ENCODE peak calls at places on chromosomes 16 and 17, in four cellular contexts. A is K562, X is HepG2, Z is GM12878. I is an unnamed sample.

GRCh38 chr17:68783861-68784260 is 171.3 kb downstream of the ABCA8 start:
- DNase-seq in X (no peak), A (no peak), Z (no peak), I (no peak)

GRCh38 chr17:75739801-75740200 is 18.5 kb downstream of the ITGB4 start:
- DNase-seq in X (no peak), A (no peak), Z (no peak), I (no peak)

GRCh38 chr17:8120520-8121443 is 2.5 kb upstream of the ALOXE3 start:
- DNase-seq in A (peak), Z (peak), X (no peak), I (peak)

GRCh38 chr17:64006361-64007088 is 8.4 kb downstream of the PRR29 start:
- DNase-seq in A (peak), Z (no peak), X (peak), I (peak)

GRCh38 chr16:1256874-1257322 is 1.0 kb downstream of the TPSD1 start:
- DNase-seq in Z (no peak), X (no peak), A (no peak), I (no peak)

GRCh38 chr17:78665385-78665951 is 88.3 kb upstream of the DNAH17 start:
- DNase-seq in Z (no peak), X (no peak), A (no peak), I (no peak)

GRCh38 chr17:27457731-27458523 is 1.7 kb downstream of the KSR1 start:
- DNase-seq in Z (no peak), A (peak), X (peak), I (no peak)

GRCh38 chr17:72640415-72641165 is 451.9 kb downstream of the SLC39A11 start:
- DNase-seq in Z (no peak), A (no peak), X (no peak), I (no peak)

GRCh38 chr17:60554377-60554788 is 28.3 kb upstream of the APPBP2 start:
- DNase-seq in Z (no peak), A (no peak), X (no peak), I (no peak)

GRCh38 chr16:11224096-11224893 is 31.7 kb downstream of the SOCS1 start:
- DNase-seq in A (peak), Z (peak), X (peak), I (no peak)

GRCh38 chr16:75263963-75264445 is 12.6 kb upstream of the BCAR1 start:
- DNase-seq in A (no peak), Z (no peak), X (no peak), I (no peak)

GRCh38 chr17:15413101-15413750 is 54.2 kb downstream of the CDRT4 start:
- DNase-seq in X (no peak), A (no peak), Z (no peak), I (no peak)

GRCh38 chr16:14473488-14473887 is 156.6 kb downstream of the PARN start:
- DNase-seq in A (no peak), Z (no peak), X (peak), I (no peak)

GRCh38 chr16:17162560-17162959 is 308.2 kb downstream of the XYLT1 start:
- DNase-seq in A (no peak), Z (no peak), X (no peak), I (no peak)

GRCh38 chr17:67145406-67145805 is 99.6 kb downstream of the HELZ start:
- DNase-seq in A (no peak), Z (no peak), X (no peak), I (no peak)

GRCh38 chr17:40445769-40446468 is 2.7 kb downstream of the IGFBP4 start:
- DNase-seq in X (peak), Z (no peak), A (no peak), I (no peak)

GRCh38 chr16:23700509-23700908 is 12.5 kb downstream of the ERN2 start:
- DNase-seq in A (peak), X (no peak), Z (no peak), I (peak)

GRCh38 chr16:88385112-88385594 is 2.4 kb downstream of the ZNF469 start:
- DNase-seq in Z (no peak), A (no peak), X (no peak), I (no peak)

GRCh38 chr16:31298958-31299357 is 39.2 kb downstream of the ITGAM start:
- DNase-seq in X (peak), Z (peak), A (no peak), I (no peak)

GRCh38 chr17:72764632-72765041 is 327.9 kb downstream of the SLC39A11 start:
- DNase-seq in Z (no peak), A (no peak), X (no peak), I (no peak)

GRCh38 chr17:2011421-2012371 is 13.4 kb downstream of the RTN4RL1 start:
- DNase-seq in A (no peak), X (no peak), Z (no peak), I (no peak)

GRCh38 chr17:14205992-14206461 is 30.6 kb downstream of the CDRT15 start:
- DNase-seq in X (no peak), Z (no peak), A (no peak), I (no peak)

GRCh38 chr16:85072947-85073346 is 39.3 kb downstream of the CIBAR2 start:
- DNase-seq in A (no peak), Z (no peak), X (no peak), I (no peak)

GRCh38 chr16:54236761-54237160 is 49.8 kb downstream of the IRX3 start:
- DNase-seq in A (no peak), X (no peak), Z (no peak), I (no peak)

GRCh38 chr16:69621225-69621624 is 55.5 kb downstream of the NFAT5 start:
- DNase-seq in X (no peak), Z (no peak), A (no peak), I (no peak)

GRCh38 chr16:69620564-69620963 is 54.8 kb downstream of the NFAT5 start:
- DNase-seq in Z (no peak), A (no peak), X (no peak), I (no peak)

GRCh38 chr16:69626256-69626655 is 60.5 kb downstream of the NFAT5 start:
- DNase-seq in X (no peak), Z (no peak), A (peak), I (no peak)
- TF ChIP-seq ZNF274 in X (no peak), Z (no peak), A (no peak), I (no peak)

GRCh38 chr17:39357488-39357887 is 43.9 kb downstream of the FBXL20 start:
- DNase-seq in X (no peak), A (no peak), Z (no peak), I (no peak)

GRCh38 chr17:39361064-39361463 is 40.4 kb downstream of the FBXL20 start:
- DNase-seq in X (no peak), Z (no peak), A (no peak), I (no peak)

GRCh38 chr17:39357978-39358377 is 43.4 kb downstream of the FBXL20 start:
- DNase-seq in Z (no peak), X (peak), A (no peak), I (no peak)

GRCh38 chr17:39359994-39360393 is 41.4 kb downstream of the FBXL20 start:
- DNase-seq in X (no peak), Z (no peak), A (no peak), I (no peak)

DNA sequence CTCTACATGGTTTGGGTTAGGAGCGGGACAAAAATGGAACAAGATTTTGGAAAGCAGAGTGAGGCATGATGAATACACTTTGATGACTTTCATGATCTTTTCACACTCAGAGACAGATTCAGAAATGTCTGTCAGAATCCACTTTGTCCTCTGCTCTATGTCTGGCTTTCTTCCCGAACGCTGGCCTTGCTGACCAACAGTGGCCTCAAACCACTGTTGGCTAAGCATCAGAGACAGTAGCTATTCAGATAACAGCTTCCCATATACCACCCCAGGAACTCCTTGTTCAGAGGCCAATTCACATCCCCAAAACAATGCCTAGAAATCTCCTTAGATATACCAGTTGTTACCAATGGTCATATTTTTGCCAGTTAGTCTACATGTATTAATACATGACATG is 40.9 kb downstream of the FBXL20 start:
- DNase-seq in A (no peak), X (no peak), Z (no peak), I (no peak)
- TF ChIP-seq HDAC2 in A (no peak), X (no peak), Z (no peak), I (no peak)

GRCh38 chr16:19137201-19137601 is 23.4 kb downstream of the ITPRIPL2 start:
- DNase-seq in Z (no peak), A (no peak), X (no peak), I (no peak)

GRCh38 chr16:19136549-19137196 is 22.9 kb downstream of the ITPRIPL2 start:
- DNase-seq in A (no peak), X (no peak), Z (no peak), I (no peak)

GRCh38 chr16:19137621-19138128 is 23.9 kb downstream of the ITPRIPL2 start:
- DNase-seq in A (no peak), Z (no peak), X (no peak), I (no peak)

GRCh38 chr16:19135201-19135838 is 21.6 kb downstream of the ITPRIPL2 start:
- DNase-seq in X (no peak), Z (no peak), A (no peak), I (no peak)

DNA sequence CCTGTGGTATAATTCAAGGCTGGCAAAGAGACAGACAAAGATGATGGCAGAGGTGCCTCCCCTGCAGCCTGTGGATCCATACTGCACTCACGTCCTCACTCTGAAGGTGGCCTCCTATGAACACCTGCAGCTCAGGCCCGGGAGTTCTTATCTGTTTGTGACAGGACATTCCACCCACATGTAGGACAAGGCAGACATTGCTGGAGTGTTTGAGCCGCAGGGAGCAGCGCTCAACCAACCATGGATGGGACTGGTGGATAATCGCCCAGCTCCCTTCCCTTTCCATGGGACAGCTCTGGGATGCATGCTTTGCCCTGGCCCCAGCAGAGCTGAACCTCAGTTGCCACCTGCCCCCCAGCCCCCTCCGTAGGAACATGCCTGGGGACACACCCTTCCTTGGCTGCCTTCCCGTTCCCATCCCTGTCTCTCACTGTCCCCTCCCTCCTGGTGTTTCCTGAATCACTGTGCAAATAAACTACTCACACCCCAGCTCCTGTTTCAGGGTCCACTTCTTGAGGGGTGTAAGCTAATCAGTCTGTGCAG is 22.2 kb downstream of the ITPRIPL2 start:
- DNase-seq in X (no peak), A (peak), Z (no peak), I (no peak)
- TF ChIP-seq ZNF274 in X (no peak), A (no peak), Z (no peak), I (no peak)

DNA sequence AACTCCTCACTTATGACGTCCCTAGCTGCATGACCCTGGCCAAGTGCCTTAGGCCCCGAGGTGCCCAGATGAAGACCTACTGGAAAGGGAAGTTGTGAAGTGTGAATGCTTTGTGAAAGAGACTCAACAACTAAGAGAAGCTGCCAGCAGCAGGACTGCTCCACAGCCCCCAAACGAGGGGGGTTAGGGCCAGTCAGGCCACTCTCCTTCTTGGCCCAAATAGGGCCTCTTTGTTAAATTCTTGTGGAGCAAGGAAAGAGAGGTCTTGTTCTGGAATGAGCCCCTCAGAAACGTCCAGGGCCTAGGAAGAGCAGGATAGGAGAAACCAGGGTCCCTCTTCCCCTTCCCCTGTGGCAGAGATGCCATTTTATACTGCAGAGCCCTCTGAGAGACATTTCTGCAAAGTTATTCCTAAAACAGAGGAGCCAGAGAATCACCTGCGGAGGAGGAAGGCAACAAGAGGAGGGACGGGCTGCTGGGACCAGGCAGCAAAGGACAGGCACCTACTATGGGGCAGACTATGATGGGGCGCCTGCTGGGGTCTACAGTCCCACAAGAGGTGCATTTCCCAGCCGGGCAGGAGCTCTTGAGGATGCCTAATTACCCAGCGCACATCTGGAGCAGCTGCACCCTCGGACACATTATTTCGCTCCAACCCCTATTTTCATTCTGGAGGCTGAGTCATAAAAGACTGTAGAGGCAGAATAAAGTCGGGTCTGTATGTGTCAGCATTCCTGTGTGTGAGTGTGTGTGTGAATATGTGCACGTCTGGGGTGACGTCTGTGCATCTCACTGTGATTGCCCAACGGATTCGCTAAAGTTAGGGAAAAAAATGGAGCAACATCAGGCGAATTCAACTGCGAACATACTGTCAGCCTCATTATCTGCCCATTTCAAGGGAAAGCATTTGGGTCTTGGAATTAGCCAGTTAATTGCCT is 11.4 kb upstream of the HOXB9 start:
- DNase-seq in Z (no peak), X (no peak), A (no peak), I (no peak)
- TF ChIP-seq HDAC2 in Z (no peak), X (no peak), A (no peak), I (no peak)

DNA sequence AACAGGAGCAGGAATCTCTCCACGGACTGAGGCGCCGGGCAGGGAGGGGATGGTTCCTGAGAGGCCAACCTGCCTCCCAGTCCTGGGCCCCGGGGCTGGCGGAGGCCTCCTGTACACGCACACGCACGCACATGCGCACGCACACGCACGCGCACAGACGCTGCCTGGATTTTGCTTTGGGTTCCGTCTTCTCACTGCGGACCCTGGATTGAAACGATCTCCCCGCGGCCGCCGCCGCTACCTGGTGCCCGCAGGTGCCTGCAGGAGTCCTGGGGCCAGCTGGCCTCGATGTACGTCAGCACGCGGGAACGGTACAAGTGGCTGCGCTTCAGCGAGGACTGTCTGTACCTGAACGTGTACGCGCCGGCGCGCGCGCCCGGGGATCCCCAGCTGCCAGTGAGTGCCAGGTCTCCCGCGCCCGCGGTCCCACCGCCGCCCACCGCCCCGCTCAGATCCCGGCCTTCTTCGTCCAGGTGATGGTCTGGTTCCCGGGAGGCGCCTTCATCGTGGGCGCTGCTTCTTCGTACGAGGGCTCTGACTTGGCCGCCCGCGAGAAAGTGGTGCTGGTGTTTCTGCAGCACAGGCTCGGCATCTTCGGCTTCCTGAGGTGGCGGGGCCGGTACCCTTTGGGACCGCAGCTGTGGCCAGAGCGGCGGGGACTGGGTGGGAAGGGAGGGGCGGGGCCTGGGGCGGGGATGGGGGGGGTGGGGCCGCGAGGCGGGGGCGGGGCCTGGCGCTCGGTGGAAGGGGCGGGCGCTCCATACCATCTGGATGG is 12.2 kb downstream of the CES4A start:
- DNase-seq in Z (no peak), X (no peak), A (peak), I (peak)
- TF ChIP-seq ZNF274 in Z (no peak), X (no peak), A (no peak), I (no peak)

GRCh38 chr16:49560018-49560830 is 186.6 kb downstream of the C16orf78 start:
- DNase-seq in A (no peak), Z (no peak), X (no peak), I (no peak)

GRCh38 chr16:49564577-49565224 is 191.1 kb downstream of the C16orf78 start:
- DNase-seq in X (no peak), A (no peak), Z (no peak), I (no peak)

GRCh38 chr16:49563666-49564065 is 190.1 kb downstream of the C16orf78 start:
- DNase-seq in X (no peak), A (no peak), Z (no peak), I (no peak)

GRCh38 chr16:49559242-49559641 is 185.6 kb downstream of the C16orf78 start:
- DNase-seq in A (no peak), X (no peak), Z (no peak), I (no peak)

DNA sequence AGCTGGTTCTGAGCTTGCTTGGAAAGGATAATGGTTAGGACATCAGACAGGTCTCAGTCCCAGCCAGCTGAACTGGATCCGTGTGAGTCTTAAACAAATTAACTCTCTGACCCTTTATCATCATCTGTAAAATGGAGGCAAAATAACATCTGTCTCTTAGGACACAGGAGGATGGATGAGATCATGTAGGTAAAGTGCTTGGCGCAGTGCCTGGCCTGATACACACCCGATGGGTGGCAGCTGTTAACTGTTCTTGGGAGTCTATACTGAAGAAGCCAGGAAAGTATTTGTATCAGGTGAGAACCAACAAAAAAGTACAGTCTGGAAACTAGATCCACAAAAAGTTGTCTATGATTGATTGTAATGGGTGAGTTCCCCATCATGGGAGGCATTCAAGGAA is 188.6 kb downstream of the C16orf78 start:
- DNase-seq in A (no peak), Z (no peak), X (no peak), I (no peak)
- TF ChIP-seq HDAC2 in A (no peak), Z (no peak), X (no peak), I (no peak)

DNA sequence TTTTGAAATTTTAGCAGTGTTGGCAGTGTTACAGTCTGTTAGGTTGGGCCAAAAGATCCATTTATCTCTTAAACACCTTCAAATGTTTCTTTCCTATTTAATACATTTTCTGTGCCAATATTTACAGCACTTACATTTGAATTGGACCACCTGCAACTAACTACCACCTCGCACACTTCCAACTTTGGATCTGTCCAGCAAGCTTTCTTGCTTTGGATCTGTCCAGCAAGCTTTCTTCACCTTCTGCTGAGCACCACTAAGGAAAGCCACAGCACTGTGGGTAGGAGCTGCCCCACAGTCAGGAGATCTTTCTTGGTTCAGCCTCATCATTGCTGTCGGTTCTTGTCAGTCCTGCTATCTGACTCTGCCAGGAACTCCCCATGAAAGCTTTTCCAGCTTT is 129.3 kb downstream of the PHKB start:
- DNase-seq in A (no peak), X (no peak), Z (no peak), I (no peak)
- TF ChIP-seq ZNF274 in A (no peak), X (no peak), Z (no peak), I (no peak)

GRCh38 chr17:51260237-51260959 is at the start of gene UTP18:
- DNase-seq in A (peak), X (peak), Z (peak), I (peak)
- TF ChIP-seq HDAC2 in A (no peak), X (peak), Z (no peak), I (no peak)

I was measured in H1.